ENCODE peak calls at places on chromosomes 6 and 20, in six cellular contexts. G is prostate gland; W is non-pigmented ciliary epithelial cell; X is SK-MEL-5; N is activated CD8-positive, alpha-beta memory T cell treated with anti-CD3 and anti-CD28 coated beads, Interleukin-2, amount 50 U/mL, for 48 hours; J is H9. H is an unnamed sample.
A peak's percentile ranks its signal among the peaks of the same experiment; 100 is the strongest.

GRCh38 chr6:43096451-43097097 is 20.5 kb downstream of the PTK7 start:
- DNase-seq in G (peak; percentile 71), X (peak; percentile 38), W (no peak), J (peak; percentile 66), N (no peak), H (no peak)

GRCh38 chr6:22940571-22941290 is 371.4 kb downstream of the HDGFL1 start:
- DNase-seq in W (no peak), J (no peak), G (no peak), X (no peak), N (no peak), H (no peak)

GRCh38 chr6:8080338-8081151 is 16.4 kb upstream of the BLOC1S5 start:
- DNase-seq in W (peak; percentile 42), X (no peak), J (no peak), N (no peak), G (no peak), H (no peak)

GRCh38 chr20:834151-834747 is 734 bp downstream of the FAM110A start:
- DNase-seq in J (no peak), N (no peak), G (no peak), X (no peak), W (no peak), H (no peak)

GRCh38 chr6:149488815-149489214 is 4.0 kb upstream of the ZC3H12D start:
- DNase-seq in W (no peak), G (no peak), N (peak; percentile 54), J (no peak), X (no peak), H (no peak)

GRCh38 chr6:106924699-106925523 is 49.6 kb downstream of the CD24 start:
- DNase-seq in N (no peak), G (no peak), X (no peak), W (no peak), J (no peak), H (no peak)

GRCh38 chr6:110180228-110181008 is at the start of gene CDC40:
- DNase-seq in G (peak; percentile 56), N (peak; percentile 72), X (no peak), J (peak; percentile 61), W (no peak), H (no peak)

GRCh38 chr20:38123021-38123587 is 42.0 kb downstream of the TGM2 start:
- DNase-seq in X (no peak), N (peak; percentile 45), G (no peak), W (no peak), J (no peak), H (no peak)

GRCh38 chr6:157980288-157981131 is 1.2 kb upstream of the SYNJ2 start:
- DNase-seq in J (no peak), G (no peak), N (peak; percentile 67), W (no peak), X (no peak), H (no peak)

GRCh38 chr6:160030103-160030502 is 61.2 kb downstream of the IGF2R start:
- DNase-seq in W (peak; percentile 90), X (peak; percentile 18), J (no peak), G (no peak), N (no peak), H (no peak)

GRCh38 chr20:58584881-58585752 is 66.0 kb upstream of the STX16 start:
- DNase-seq in N (no peak), X (no peak), J (no peak), W (no peak), G (no peak), H (no peak)

GRCh38 chr20:32249030-32249738 is 28.3 kb upstream of the KIF3B start:
- DNase-seq in W (no peak), X (no peak), J (no peak), G (no peak), N (no peak), H (no peak)